ENCODE peak calls at places on chromosomes 13 and 19, in seven cellular contexts. One of them, this sample, is unnamed. For H3K36me3, the result is how much of the 10 kb centered on the place peaks cover.

GRCh38 chr13:30851697-30852096 is 54.4 kb upstream of the MEDAG start:
- DNase-seq in breast epithelium: no peak
- DNase-seq in prostate gland: no peak
- DNase-seq in suprapubic skin: no peak
- DNase-seq in stomach: no peak
- DNase-seq in upper lobe of left lung: no peak
- DNase-seq in K562: no peak
- DNase-seq in this sample: no peak

GRCh38 chr13:90154311-90154960 is 1193.1 kb upstream of the MIR17HG start:
- DNase-seq in K562: no peak
- DNase-seq in stomach: no peak
- DNase-seq in suprapubic skin: no peak
- DNase-seq in breast epithelium: no peak
- DNase-seq in prostate gland: no peak
- DNase-seq in upper lobe of left lung: no peak
- DNase-seq in this sample: no peak

GRCh38 chr13:103510007-103510406 is 443.8 kb upstream of the SLC10A2 start:
- DNase-seq in upper lobe of left lung: peak
- DNase-seq in prostate gland: no peak
- DNase-seq in stomach: no peak
- DNase-seq in K562: no peak
- DNase-seq in breast epithelium: no peak
- DNase-seq in suprapubic skin: no peak
- DNase-seq in this sample: no peak

GRCh38 chr19:27843861-27844260 is 1369.1 kb downstream of the UQCRFS1 start:
- DNase-seq in stomach: no peak
- DNase-seq in K562: no peak
- DNase-seq in breast epithelium: no peak
- DNase-seq in prostate gland: no peak
- DNase-seq in upper lobe of left lung: no peak
- DNase-seq in suprapubic skin: no peak
- DNase-seq in this sample: no peak

GRCh38 chr13:25085125-25085742 is 10.7 kb upstream of the PABPC3 start:
- DNase-seq in upper lobe of left lung: no peak
- DNase-seq in stomach: peak
- DNase-seq in prostate gland: peak
- DNase-seq in breast epithelium: no peak
- DNase-seq in suprapubic skin: no peak
- DNase-seq in K562: no peak
- DNase-seq in this sample: peak

GRCh38 chr19:54151362-54152035 is 8.0 kb downstream of the LENG1 start:
- DNase-seq in K562: no peak
- DNase-seq in breast epithelium: no peak
- DNase-seq in upper lobe of left lung: no peak
- DNase-seq in suprapubic skin: no peak
- DNase-seq in prostate gland: no peak
- DNase-seq in stomach: no peak
- DNase-seq in this sample: no peak

GRCh38 chr13:79710376-79710775 is 229.4 kb downstream of the NDFIP2 start:
- DNase-seq in breast epithelium: no peak
- DNase-seq in suprapubic skin: no peak
- DNase-seq in stomach: no peak
- DNase-seq in prostate gland: no peak
- DNase-seq in K562: no peak
- DNase-seq in upper lobe of left lung: no peak
- DNase-seq in this sample: peak

GRCh38 chr13:35699805-35700204 is 223.3 kb upstream of the MAB21L1 start:
- DNase-seq in suprapubic skin: no peak
- DNase-seq in stomach: no peak
- DNase-seq in prostate gland: peak
- DNase-seq in upper lobe of left lung: no peak
- DNase-seq in K562: no peak
- DNase-seq in breast epithelium: no peak
- DNase-seq in this sample: no peak

GRCh38 chr13:112692104-112692503 is 2.3 kb downstream of the ATP11A start:
- DNase-seq in upper lobe of left lung: no peak
- DNase-seq in prostate gland: no peak
- DNase-seq in stomach: peak
- DNase-seq in breast epithelium: no peak
- DNase-seq in suprapubic skin: no peak
- DNase-seq in K562: no peak
- DNase-seq in this sample: no peak

GRCh38 chr13:20136781-20137703 is 23.8 kb downstream of the GJA3 start:
- DNase-seq in stomach: peak
- DNase-seq in breast epithelium: no peak
- DNase-seq in K562: no peak
- DNase-seq in suprapubic skin: no peak
- DNase-seq in prostate gland: no peak
- DNase-seq in upper lobe of left lung: peak
- DNase-seq in this sample: no peak

GRCh38 chr19:43872547-43873336 is 45.6 kb downstream of the ZNF283 start:
- DNase-seq in prostate gland: no peak
- DNase-seq in breast epithelium: no peak
- DNase-seq in K562: no peak
- DNase-seq in upper lobe of left lung: no peak
- DNase-seq in stomach: no peak
- DNase-seq in suprapubic skin: no peak
- DNase-seq in this sample: no peak

GRCh38 chr19:34786236-34786635 is 13.2 kb upstream of the ZNF599 start:
- DNase-seq in stomach: no peak
- DNase-seq in prostate gland: no peak
- DNase-seq in K562: no peak
- DNase-seq in upper lobe of left lung: no peak
- DNase-seq in suprapubic skin: no peak
- DNase-seq in breast epithelium: no peak
- DNase-seq in this sample: no peak

GRCh38 chr19:34788074-34788473 is 15.1 kb upstream of the ZNF599 start:
- DNase-seq in K562: no peak
- DNase-seq in prostate gland: no peak
- DNase-seq in breast epithelium: no peak
- DNase-seq in upper lobe of left lung: no peak
- DNase-seq in suprapubic skin: no peak
- DNase-seq in stomach: no peak
- DNase-seq in this sample: no peak

GRCh38 chr19:34787059-34787824 is 14.2 kb upstream of the ZNF599 start:
- DNase-seq in prostate gland: no peak
- DNase-seq in stomach: no peak
- DNase-seq in K562: no peak
- DNase-seq in upper lobe of left lung: no peak
- DNase-seq in suprapubic skin: no peak
- DNase-seq in breast epithelium: no peak
- DNase-seq in this sample: no peak
- H3K36me3 ChIP-seq in prostate gland: under half
- H3K36me3 ChIP-seq in stomach: under half
- H3K36me3 ChIP-seq in K562: under half
- H3K36me3 ChIP-seq in upper lobe of left lung: under half
- H3K36me3 ChIP-seq in suprapubic skin: under half
- H3K36me3 ChIP-seq in breast epithelium: under half
- H3K36me3 ChIP-seq in this sample: under half

GRCh38 chr19:1445185-1445931 is 4.6 kb upstream of the APC2 start:
- DNase-seq in suprapubic skin: no peak
- DNase-seq in prostate gland: peak
- DNase-seq in breast epithelium: peak
- DNase-seq in stomach: peak
- DNase-seq in K562: peak
- DNase-seq in upper lobe of left lung: peak
- DNase-seq in this sample: no peak
- TF ChIP-seq POLR2AphosphoS5 in suprapubic skin: no peak
- TF ChIP-seq POLR2AphosphoS5 in prostate gland: no peak
- TF ChIP-seq POLR2AphosphoS5 in breast epithelium: no peak
- TF ChIP-seq POLR2AphosphoS5 in stomach: no peak
- TF ChIP-seq POLR2AphosphoS5 in K562: no peak
- TF ChIP-seq POLR2AphosphoS5 in upper lobe of left lung: no peak
- TF ChIP-seq POLR2AphosphoS5 in this sample: no peak

GRCh38 chr19:5537870-5538269 is 29.9 kb downstream of the TINCR start:
- DNase-seq in prostate gland: no peak
- DNase-seq in upper lobe of left lung: no peak
- DNase-seq in breast epithelium: no peak
- DNase-seq in K562: no peak
- DNase-seq in stomach: no peak
- DNase-seq in suprapubic skin: no peak
- DNase-seq in this sample: no peak

GRCh38 chr19:5536337-5536894 is 31.3 kb downstream of the TINCR start:
- DNase-seq in prostate gland: peak
- DNase-seq in stomach: peak
- DNase-seq in suprapubic skin: no peak
- DNase-seq in K562: peak
- DNase-seq in breast epithelium: no peak
- DNase-seq in upper lobe of left lung: peak
- DNase-seq in this sample: no peak

GRCh38 chr19:5541456-5541855 is 26.3 kb downstream of the TINCR start:
- DNase-seq in prostate gland: no peak
- DNase-seq in stomach: no peak
- DNase-seq in suprapubic skin: no peak
- DNase-seq in upper lobe of left lung: no peak
- DNase-seq in K562: no peak
- DNase-seq in breast epithelium: no peak
- DNase-seq in this sample: no peak

GRCh38 chr19:5540208-5540607 is 27.5 kb downstream of the TINCR start:
- DNase-seq in prostate gland: no peak
- DNase-seq in upper lobe of left lung: no peak
- DNase-seq in K562: no peak
- DNase-seq in stomach: no peak
- DNase-seq in breast epithelium: no peak
- DNase-seq in suprapubic skin: no peak
- DNase-seq in this sample: no peak

GRCh38 chr19:5539431-5539833 is 28.3 kb downstream of the TINCR start:
- DNase-seq in stomach: no peak
- DNase-seq in K562: no peak
- DNase-seq in upper lobe of left lung: no peak
- DNase-seq in prostate gland: no peak
- DNase-seq in breast epithelium: no peak
- DNase-seq in suprapubic skin: no peak
- DNase-seq in this sample: no peak
- H3K27ac ChIP-seq in stomach: no peak
- H3K27ac ChIP-seq in K562: no peak
- H3K27ac ChIP-seq in upper lobe of left lung: no peak
- H3K27ac ChIP-seq in prostate gland: no peak
- H3K27ac ChIP-seq in breast epithelium: no peak
- H3K27ac ChIP-seq in suprapubic skin: no peak
- H3K27ac ChIP-seq in this sample: no peak

GRCh38 chr13:41821195-41821594 is 139.7 kb downstream of the VWA8 start:
- DNase-seq in K562: no peak
- DNase-seq in prostate gland: no peak
- DNase-seq in upper lobe of left lung: no peak
- DNase-seq in breast epithelium: no peak
- DNase-seq in suprapubic skin: no peak
- DNase-seq in stomach: no peak
- DNase-seq in this sample: no peak
- H3K36me3 ChIP-seq in K562: under half
- H3K36me3 ChIP-seq in prostate gland: under half
- H3K36me3 ChIP-seq in upper lobe of left lung: under half
- H3K36me3 ChIP-seq in breast epithelium: under half
- H3K36me3 ChIP-seq in suprapubic skin: under half
- H3K36me3 ChIP-seq in stomach: under half
- H3K36me3 ChIP-seq in this sample: under half

DNA sequence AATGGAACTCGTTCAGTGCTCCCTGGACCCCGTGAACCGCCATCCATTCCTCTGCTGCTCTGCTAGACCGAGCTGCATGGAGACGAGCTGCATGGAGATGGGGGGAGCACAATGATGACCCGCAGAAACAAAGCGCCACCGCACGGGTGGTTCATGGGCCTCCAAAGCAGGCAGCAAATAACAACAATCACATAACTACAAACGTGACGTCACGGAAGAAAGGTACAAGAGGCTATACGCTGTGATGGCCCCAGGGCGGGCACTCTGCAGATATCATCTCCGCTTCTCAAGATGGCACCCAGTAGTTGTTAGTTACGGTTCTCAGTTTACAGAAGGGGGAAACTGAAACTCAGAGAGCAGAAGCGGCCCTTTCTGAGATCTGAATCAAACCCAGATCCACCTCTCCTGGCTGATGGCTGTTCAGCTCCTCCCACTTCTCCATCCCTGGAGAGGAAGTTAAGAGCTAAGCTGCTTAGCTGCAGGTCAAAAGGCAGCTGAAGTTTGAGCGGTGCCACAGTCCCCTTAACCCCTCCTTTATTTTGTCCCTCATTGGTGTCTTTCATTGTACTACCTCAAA is 1.7 kb downstream of the ATP13A1 start:
- DNase-seq in K562: peak
- DNase-seq in prostate gland: no peak
- DNase-seq in stomach: no peak
- DNase-seq in suprapubic skin: no peak
- DNase-seq in upper lobe of left lung: no peak
- DNase-seq in breast epithelium: no peak
- DNase-seq in this sample: no peak
- TF ChIP-seq POLR2AphosphoS5 in K562: no peak
- TF ChIP-seq POLR2AphosphoS5 in prostate gland: no peak
- TF ChIP-seq POLR2AphosphoS5 in stomach: no peak
- TF ChIP-seq POLR2AphosphoS5 in suprapubic skin: no peak
- TF ChIP-seq POLR2AphosphoS5 in upper lobe of left lung: no peak
- TF ChIP-seq POLR2AphosphoS5 in breast epithelium: no peak
- TF ChIP-seq POLR2AphosphoS5 in this sample: no peak

GRCh38 chr19:33290082-33290815 is 12.1 kb downstream of the CEBPA start:
- DNase-seq in suprapubic skin: no peak
- DNase-seq in upper lobe of left lung: peak
- DNase-seq in breast epithelium: no peak
- DNase-seq in K562: no peak
- DNase-seq in prostate gland: no peak
- DNase-seq in stomach: no peak
- DNase-seq in this sample: no peak
- H3K27ac ChIP-seq in suprapubic skin: peak
- H3K27ac ChIP-seq in upper lobe of left lung: peak
- H3K27ac ChIP-seq in breast epithelium: peak
- H3K27ac ChIP-seq in K562: no peak
- H3K27ac ChIP-seq in prostate gland: no peak
- H3K27ac ChIP-seq in stomach: no peak
- H3K27ac ChIP-seq in this sample: no peak

This sample was measured in SK-N-MC.